ENCODE peak calls at places on chromosomes 3 and 15, in ten cellular contexts. One of them, this sample, is unnamed.

GRCh38 chr3:119352863-119353527 is 58.8 kb downstream of the ARHGAP31 start:
- DNase-seq in aorta: no peak
- DNase-seq in mesenchymal stem cell: peak; percentile 81
- DNase-seq in iPS DF 6.9: no peak
- DNase-seq in cardiac muscle cell: no peak
- DNase-seq in CD4-positive, alpha-beta T cell: no peak
- DNase-seq in CD8-positive, alpha-beta T cell: peak; percentile 20
- DNase-seq in transverse colon: no peak
- DNase-seq in GM12878: no peak
- DNase-seq in PC-3: peak; percentile 62
- DNase-seq in this sample: no peak

GRCh38 chr15:89797678-89798201 is 16.9 kb downstream of the ANPEP start:
- DNase-seq in aorta: no peak
- DNase-seq in mesenchymal stem cell: no peak
- DNase-seq in iPS DF 6.9: no peak
- DNase-seq in GM12878: no peak
- DNase-seq in CD8-positive, alpha-beta T cell: no peak
- DNase-seq in transverse colon: no peak
- DNase-seq in CD4-positive, alpha-beta T cell: no peak
- DNase-seq in cardiac muscle cell: no peak
- DNase-seq in PC-3: no peak
- DNase-seq in this sample: no peak

GRCh38 chr3:13681931-13682330 is 133.0 kb downstream of the FBLN2 start:
- DNase-seq in aorta: no peak
- DNase-seq in iPS DF 6.9: no peak
- DNase-seq in PC-3: no peak
- DNase-seq in CD8-positive, alpha-beta T cell: no peak
- DNase-seq in cardiac muscle cell: no peak
- DNase-seq in transverse colon: no peak
- DNase-seq in mesenchymal stem cell: no peak
- DNase-seq in CD4-positive, alpha-beta T cell: no peak
- DNase-seq in GM12878: no peak
- DNase-seq in this sample: no peak

GRCh38 chr3:85589145-85589544 is 630.4 kb downstream of the CADM2 start:
- DNase-seq in transverse colon: no peak
- DNase-seq in PC-3: peak; percentile 60
- DNase-seq in GM12878: no peak
- DNase-seq in CD8-positive, alpha-beta T cell: no peak
- DNase-seq in cardiac muscle cell: no peak
- DNase-seq in aorta: no peak
- DNase-seq in CD4-positive, alpha-beta T cell: no peak
- DNase-seq in iPS DF 6.9: no peak
- DNase-seq in mesenchymal stem cell: no peak
- DNase-seq in this sample: no peak

GRCh38 chr3:193452338-193452737 is 73.8 kb upstream of the ATP13A5 start:
- DNase-seq in CD4-positive, alpha-beta T cell: no peak
- DNase-seq in mesenchymal stem cell: no peak
- DNase-seq in aorta: no peak
- DNase-seq in CD8-positive, alpha-beta T cell: no peak
- DNase-seq in cardiac muscle cell: peak; percentile 18
- DNase-seq in transverse colon: no peak
- DNase-seq in PC-3: peak; percentile 30
- DNase-seq in iPS DF 6.9: peak; percentile 1
- DNase-seq in GM12878: no peak
- DNase-seq in this sample: no peak

GRCh38 chr3:127170794-127171193 is 22.1 kb upstream of the PRR23E start:
- DNase-seq in aorta: no peak
- DNase-seq in transverse colon: no peak
- DNase-seq in cardiac muscle cell: no peak
- DNase-seq in GM12878: no peak
- DNase-seq in PC-3: peak; percentile 19
- DNase-seq in iPS DF 6.9: no peak
- DNase-seq in CD8-positive, alpha-beta T cell: no peak
- DNase-seq in CD4-positive, alpha-beta T cell: no peak
- DNase-seq in mesenchymal stem cell: peak; percentile 12
- DNase-seq in this sample: peak; percentile 15

GRCh38 chr3:143135150-143135549 is 15.6 kb downstream of the CHST2 start:
- DNase-seq in PC-3: peak; percentile 87
- DNase-seq in iPS DF 6.9: no peak
- DNase-seq in aorta: peak; percentile 59
- DNase-seq in GM12878: no peak
- DNase-seq in CD4-positive, alpha-beta T cell: no peak
- DNase-seq in transverse colon: no peak
- DNase-seq in mesenchymal stem cell: peak; percentile 90
- DNase-seq in CD8-positive, alpha-beta T cell: no peak
- DNase-seq in cardiac muscle cell: no peak
- DNase-seq in this sample: peak; percentile 55

GRCh38 chr3:185658504-185658912 is 72.4 kb downstream of the SENP2 start:
- DNase-seq in iPS DF 6.9: no peak
- DNase-seq in mesenchymal stem cell: peak; percentile 96
- DNase-seq in GM12878: no peak
- DNase-seq in cardiac muscle cell: no peak
- DNase-seq in PC-3: peak; percentile 97
- DNase-seq in aorta: peak; percentile 80
- DNase-seq in CD8-positive, alpha-beta T cell: no peak
- DNase-seq in CD4-positive, alpha-beta T cell: no peak
- DNase-seq in transverse colon: peak; percentile 65
- DNase-seq in this sample: peak; percentile 50

GRCh38 chr15:64596701-64597468 is 136.5 kb downstream of the ZNF609 start:
- DNase-seq in aorta: no peak
- DNase-seq in GM12878: no peak
- DNase-seq in CD4-positive, alpha-beta T cell: peak; percentile 2
- DNase-seq in CD8-positive, alpha-beta T cell: peak; percentile 27
- DNase-seq in cardiac muscle cell: peak; percentile 84
- DNase-seq in mesenchymal stem cell: peak; percentile 74
- DNase-seq in PC-3: no peak
- DNase-seq in transverse colon: no peak
- DNase-seq in iPS DF 6.9: peak; percentile 41
- DNase-seq in this sample: no peak

GRCh38 chr3:49412632-49413337 is 562 bp downstream of the TCTA start:
- DNase-seq in transverse colon: no peak
- DNase-seq in aorta: no peak
- DNase-seq in GM12878: no peak
- DNase-seq in CD4-positive, alpha-beta T cell: no peak
- DNase-seq in cardiac muscle cell: no peak
- DNase-seq in mesenchymal stem cell: no peak
- DNase-seq in CD8-positive, alpha-beta T cell: no peak
- DNase-seq in PC-3: no peak
- DNase-seq in iPS DF 6.9: no peak
- DNase-seq in this sample: no peak

GRCh38 chr3:127114337-127115070 is 78.4 kb upstream of the PRR23E start:
- DNase-seq in aorta: no peak
- DNase-seq in CD4-positive, alpha-beta T cell: no peak
- DNase-seq in transverse colon: no peak
- DNase-seq in GM12878: no peak
- DNase-seq in PC-3: no peak
- DNase-seq in iPS DF 6.9: no peak
- DNase-seq in cardiac muscle cell: no peak
- DNase-seq in mesenchymal stem cell: no peak
- DNase-seq in CD8-positive, alpha-beta T cell: no peak
- DNase-seq in this sample: no peak

GRCh38 chr3:197792019-197792647 is 1.1 kb downstream of the LRCH3 start:
- DNase-seq in CD8-positive, alpha-beta T cell: peak; percentile 71
- DNase-seq in iPS DF 6.9: no peak
- DNase-seq in aorta: no peak
- DNase-seq in mesenchymal stem cell: no peak
- DNase-seq in transverse colon: no peak
- DNase-seq in GM12878: no peak
- DNase-seq in CD4-positive, alpha-beta T cell: peak; percentile 17
- DNase-seq in cardiac muscle cell: no peak
- DNase-seq in PC-3: peak; percentile 33
- DNase-seq in this sample: no peak

GRCh38 chr15:63483521-63484371 is 20.6 kb upstream of the USP3 start:
- DNase-seq in aorta: no peak
- DNase-seq in CD4-positive, alpha-beta T cell: no peak
- DNase-seq in PC-3: no peak
- DNase-seq in iPS DF 6.9: no peak
- DNase-seq in transverse colon: no peak
- DNase-seq in GM12878: peak; percentile 84
- DNase-seq in CD8-positive, alpha-beta T cell: no peak
- DNase-seq in cardiac muscle cell: no peak
- DNase-seq in mesenchymal stem cell: no peak
- DNase-seq in this sample: no peak
- H3K27ac ChIP-seq in aorta: no peak overlapping the region
- H3K27ac ChIP-seq in CD4-positive, alpha-beta T cell: peak overlapping the region; percentile 64
- H3K27ac ChIP-seq in PC-3: no peak overlapping the region
- H3K27ac ChIP-seq in iPS DF 6.9: no peak overlapping the region
- H3K27ac ChIP-seq in transverse colon: no peak overlapping the region
- H3K27ac ChIP-seq in GM12878: peak overlapping the region; percentile 90
- H3K27ac ChIP-seq in CD8-positive, alpha-beta T cell: no peak overlapping the region
- H3K27ac ChIP-seq in cardiac muscle cell: no peak overlapping the region
- H3K27ac ChIP-seq in mesenchymal stem cell: no peak overlapping the region
- H3K27ac ChIP-seq in this sample: no peak overlapping the region

DNA sequence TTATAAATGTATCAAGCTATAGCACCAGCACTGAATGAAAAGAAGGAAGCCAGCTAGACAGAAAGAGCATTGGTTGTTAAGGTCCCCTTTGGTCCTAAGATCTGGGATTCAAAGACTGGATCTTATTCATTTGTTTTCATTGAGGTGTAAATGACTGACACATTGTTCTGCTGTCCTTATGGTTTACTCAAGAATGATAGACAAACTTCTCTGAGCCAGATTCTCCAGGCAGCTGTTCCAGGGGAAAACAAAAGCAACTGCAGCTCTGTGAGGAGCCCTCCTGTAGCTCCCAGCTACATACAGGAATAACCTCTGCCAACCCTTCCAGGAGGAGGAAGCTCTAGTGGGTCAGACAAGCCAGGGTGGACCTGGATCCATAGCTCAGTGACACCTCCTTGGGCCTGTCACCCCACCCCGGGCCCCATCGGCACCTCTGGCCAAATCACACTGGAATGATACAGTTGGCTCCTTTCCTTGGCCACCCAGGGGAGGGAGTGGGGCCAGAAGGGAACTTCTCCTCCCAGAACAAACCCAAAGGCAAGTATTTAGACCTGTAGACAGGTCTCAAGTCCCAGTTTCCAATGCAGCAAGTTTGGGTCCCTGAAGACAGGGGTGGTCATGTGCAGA is 57.8 kb downstream of the ZNF621 start:
- DNase-seq in cardiac muscle cell: no peak
- DNase-seq in transverse colon: no peak
- DNase-seq in mesenchymal stem cell: no peak
- DNase-seq in CD4-positive, alpha-beta T cell: no peak
- DNase-seq in aorta: no peak
- DNase-seq in CD8-positive, alpha-beta T cell: no peak
- DNase-seq in iPS DF 6.9: no peak
- DNase-seq in PC-3: no peak
- DNase-seq in GM12878: no peak
- DNase-seq in this sample: no peak
- H3K27ac ChIP-seq in cardiac muscle cell: no peak overlapping the region
- H3K27ac ChIP-seq in transverse colon: no peak overlapping the region
- H3K27ac ChIP-seq in mesenchymal stem cell: no peak overlapping the region
- H3K27ac ChIP-seq in CD4-positive, alpha-beta T cell: no peak overlapping the region
- H3K27ac ChIP-seq in aorta: no peak overlapping the region
- H3K27ac ChIP-seq in CD8-positive, alpha-beta T cell: no peak overlapping the region
- H3K27ac ChIP-seq in iPS DF 6.9: no peak overlapping the region
- H3K27ac ChIP-seq in PC-3: no peak overlapping the region
- H3K27ac ChIP-seq in GM12878: no peak overlapping the region
- H3K27ac ChIP-seq in this sample: no peak overlapping the region

GRCh38 chr15:66770518-66771350 is 68.7 kb downstream of the SMAD6 start:
- DNase-seq in CD8-positive, alpha-beta T cell: no peak
- DNase-seq in cardiac muscle cell: no peak
- DNase-seq in iPS DF 6.9: no peak
- DNase-seq in CD4-positive, alpha-beta T cell: no peak
- DNase-seq in GM12878: no peak
- DNase-seq in transverse colon: peak; percentile 36
- DNase-seq in mesenchymal stem cell: no peak
- DNase-seq in PC-3: peak; percentile 64
- DNase-seq in aorta: peak; percentile 15
- DNase-seq in this sample: no peak
- H3K27ac ChIP-seq in CD8-positive, alpha-beta T cell: no peak overlapping the region
- H3K27ac ChIP-seq in cardiac muscle cell: peak overlapping the region; percentile 89
- H3K27ac ChIP-seq in iPS DF 6.9: no peak overlapping the region
- H3K27ac ChIP-seq in CD4-positive, alpha-beta T cell: no peak overlapping the region
- H3K27ac ChIP-seq in GM12878: no peak overlapping the region
- H3K27ac ChIP-seq in transverse colon: peak overlapping the region; percentile 77
- H3K27ac ChIP-seq in mesenchymal stem cell: no peak overlapping the region
- H3K27ac ChIP-seq in PC-3: peak overlapping the region; percentile 41
- H3K27ac ChIP-seq in aorta: no peak overlapping the region
- H3K27ac ChIP-seq in this sample: peak overlapping the region; percentile 70

DNA sequence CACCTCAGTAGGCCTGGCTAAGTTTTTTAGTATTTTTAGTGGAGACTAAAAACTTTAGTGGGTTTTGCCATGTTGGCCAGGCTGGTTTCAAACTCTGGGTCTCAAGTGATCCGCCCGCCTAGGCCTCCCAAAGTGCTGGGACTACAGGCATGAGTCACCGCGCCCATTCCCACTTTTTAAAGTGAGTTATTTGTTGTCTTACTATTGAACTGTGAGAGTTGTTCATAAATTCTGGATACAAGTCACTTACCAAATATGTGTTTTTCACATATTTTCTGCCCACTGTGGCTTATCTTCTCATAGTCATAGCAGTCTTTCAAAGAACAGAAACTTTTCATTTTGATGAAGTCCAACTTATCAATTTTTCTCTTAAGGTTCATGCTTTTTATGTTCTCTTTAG is 29.9 kb upstream of the SPSB4 start:
- DNase-seq in cardiac muscle cell: no peak
- DNase-seq in aorta: no peak
- DNase-seq in PC-3: no peak
- DNase-seq in GM12878: no peak
- DNase-seq in transverse colon: no peak
- DNase-seq in CD4-positive, alpha-beta T cell: no peak
- DNase-seq in mesenchymal stem cell: no peak
- DNase-seq in iPS DF 6.9: no peak
- DNase-seq in CD8-positive, alpha-beta T cell: no peak
- DNase-seq in this sample: no peak
- H3K27ac ChIP-seq in cardiac muscle cell: no peak overlapping the region
- H3K27ac ChIP-seq in aorta: no peak overlapping the region
- H3K27ac ChIP-seq in PC-3: no peak overlapping the region
- H3K27ac ChIP-seq in GM12878: no peak overlapping the region
- H3K27ac ChIP-seq in transverse colon: no peak overlapping the region
- H3K27ac ChIP-seq in CD4-positive, alpha-beta T cell: no peak overlapping the region
- H3K27ac ChIP-seq in mesenchymal stem cell: no peak overlapping the region
- H3K27ac ChIP-seq in iPS DF 6.9: no peak overlapping the region
- H3K27ac ChIP-seq in CD8-positive, alpha-beta T cell: no peak overlapping the region
- H3K27ac ChIP-seq in this sample: no peak overlapping the region

GRCh38 chr15:42582569-42583235 is 7.3 kb downstream of the STARD9 start:
- DNase-seq in PC-3: no peak
- DNase-seq in iPS DF 6.9: no peak
- DNase-seq in aorta: no peak
- DNase-seq in transverse colon: no peak
- DNase-seq in cardiac muscle cell: no peak
- DNase-seq in CD4-positive, alpha-beta T cell: no peak
- DNase-seq in GM12878: no peak
- DNase-seq in CD8-positive, alpha-beta T cell: no peak
- DNase-seq in mesenchymal stem cell: no peak
- DNase-seq in this sample: no peak
- H3K27ac ChIP-seq in PC-3: no peak overlapping the region
- H3K27ac ChIP-seq in iPS DF 6.9: no peak overlapping the region
- H3K27ac ChIP-seq in aorta: peak overlapping the region; percentile 21
- H3K27ac ChIP-seq in transverse colon: peak overlapping the region; percentile 79
- H3K27ac ChIP-seq in cardiac muscle cell: no peak overlapping the region
- H3K27ac ChIP-seq in CD4-positive, alpha-beta T cell: no peak overlapping the region
- H3K27ac ChIP-seq in GM12878: no peak overlapping the region
- H3K27ac ChIP-seq in CD8-positive, alpha-beta T cell: no peak overlapping the region
- H3K27ac ChIP-seq in mesenchymal stem cell: no peak overlapping the region
- H3K27ac ChIP-seq in this sample: no peak overlapping the region

GRCh38 chr15:59330649-59331048 is 42.0 kb downstream of the MYO1E start:
- DNase-seq in mesenchymal stem cell: no peak
- DNase-seq in CD8-positive, alpha-beta T cell: no peak
- DNase-seq in transverse colon: no peak
- DNase-seq in aorta: no peak
- DNase-seq in GM12878: no peak
- DNase-seq in iPS DF 6.9: no peak
- DNase-seq in cardiac muscle cell: no peak
- DNase-seq in CD4-positive, alpha-beta T cell: no peak
- DNase-seq in PC-3: no peak
- DNase-seq in this sample: no peak
- H3K27ac ChIP-seq in mesenchymal stem cell: peak overlapping the region; percentile 92
- H3K27ac ChIP-seq in CD8-positive, alpha-beta T cell: no peak overlapping the region
- H3K27ac ChIP-seq in transverse colon: peak overlapping the region; percentile 26
- H3K27ac ChIP-seq in aorta: no peak overlapping the region
- H3K27ac ChIP-seq in GM12878: peak overlapping the region; percentile 6
- H3K27ac ChIP-seq in iPS DF 6.9: no peak overlapping the region
- H3K27ac ChIP-seq in cardiac muscle cell: no peak overlapping the region
- H3K27ac ChIP-seq in CD4-positive, alpha-beta T cell: no peak overlapping the region
- H3K27ac ChIP-seq in PC-3: no peak overlapping the region
- H3K27ac ChIP-seq in this sample: no peak overlapping the region

This sample was measured in body of pancreas.